ENCODE peak calls at places on chromosomes 11 and 22, in five cellular contexts. P is WTC11, H is B cell, Y is mammary epithelial cell, F is CD14-positive monocyte. G is an unnamed sample.
A peak's percentile ranks its signal among the peaks of the same experiment; 100 is the strongest.

GRCh38 chr22:43053176-43053575 is 36.0 kb downstream of the TTLL1 start:
- DNase-seq in P (peak; percentile 24), H (no peak), Y (no peak), F (no peak), G (no peak)

GRCh38 chr11:22539851-22540376 is 85.7 kb downstream of the FANCF start:
- DNase-seq in P (no peak), H (no peak), Y (peak; percentile 31), F (no peak), G (no peak)

GRCh38 chr11:57340228-57340627 is 2.1 kb downstream of the P2RX3 start:
- DNase-seq in P (peak; percentile 65), H (no peak), Y (no peak), F (no peak), G (no peak)

GRCh38 chr11:12687740-12688139 is 13.5 kb downstream of the TEAD1 start:
- DNase-seq in P (peak; percentile 56), H (no peak), Y (no peak), F (no peak), G (no peak)

GRCh38 chr11:82972103-82972502 is 70.6 kb downstream of the DDIAS start:
- DNase-seq in P (no peak), H (no peak), Y (no peak), F (no peak), G (no peak)

GRCh38 chr11:31005202-31005601 is 364.3 kb downstream of the DCDC1 start:
- DNase-seq in P (no peak), H (no peak), Y (no peak), F (no peak), G (no peak)

GRCh38 chr11:2580444-2581050 is 119.2 kb downstream of the KCNQ1OT1 start:
- DNase-seq in P (peak; percentile 6), H (no peak), Y (no peak), F (peak; percentile 37), G (peak; percentile 77)

GRCh38 chr11:3224730-3225098 is 6.1 kb upstream of the MRGPRG start:
- DNase-seq in P (no peak), H (no peak), Y (no peak), F (no peak), G (no peak)

GRCh38 chr11:93958991-93959390 is 62.2 kb upstream of the HEPHL1 start:
- DNase-seq in P (no peak), H (no peak), Y (no peak), F (no peak), G (no peak)

GRCh38 chr11:65169164-65169641 is 830 bp upstream of the SPDYC start:
- DNase-seq in P (no peak), H (no peak), Y (no peak), F (peak; percentile 33), G (no peak)

GRCh38 chr11:110883266-110883665 is 171.0 kb upstream of the ARHGAP20 start:
- DNase-seq in P (no peak), H (no peak), Y (no peak), F (no peak), G (no peak)

GRCh38 chr11:12706531-12707499 is 32.6 kb downstream of the TEAD1 start:
- DNase-seq in P (no peak), H (no peak), Y (no peak), F (no peak), G (no peak)

GRCh38 chr11:35066783-35067476 is 72.0 kb upstream of the CD44 start:
- DNase-seq in P (no peak), H (peak; percentile 77), Y (no peak), F (no peak), G (no peak)

GRCh38 chr22:20741634-20742581 is 32.0 kb upstream of the SERPIND1 start:
- DNase-seq in P (peak; percentile 52), H (no peak), Y (peak; percentile 21), F (no peak), G (no peak)

GRCh38 chr11:27926981-27927481 is 180.9 kb downstream of the KIF18A start:
- DNase-seq in P (no peak), H (no peak), Y (peak; percentile 74), F (no peak), G (no peak)

GRCh38 chr22:50530280-50530856 is 556 bp upstream of the TYMP start:
- DNase-seq in P (peak; percentile 48), H (peak; percentile 80), Y (no peak), F (peak; percentile 87), G (no peak)

GRCh38 chr11:47847892-47848635 is at the start of gene NUP160:
- DNase-seq in P (peak; percentile 91), H (peak; percentile 87), Y (peak; percentile 69), F (peak; percentile 71), G (peak; percentile 98)
- TF ChIP-seq CTCF in P (no peak), H (no peak), Y (no peak), F (no peak), G (no peak)

GRCh38 chr11:68384530-68385081 is 72.2 kb downstream of the LRP5 start:
- DNase-seq in P (no peak), H (no peak), Y (no peak), F (no peak), G (peak; percentile 57)

GRCh38 chr11:68385128-68385527 is 72.7 kb downstream of the LRP5 start:
- DNase-seq in P (no peak), H (no peak), Y (no peak), F (no peak), G (peak; percentile 41)

GRCh38 chr11:68382358-68382998 is 70.1 kb downstream of the LRP5 start:
- DNase-seq in P (no peak), H (no peak), Y (no peak), F (no peak), G (no peak)

GRCh38 chr11:68381716-68382115 is 69.3 kb downstream of the LRP5 start:
- DNase-seq in P (no peak), H (no peak), Y (no peak), F (no peak), G (no peak)

GRCh38 chr11:68383976-68384501 is 71.6 kb downstream of the LRP5 start:
- DNase-seq in P (peak; percentile 92), H (peak; percentile 61), Y (no peak), F (no peak), G (peak; percentile 51)
- TF ChIP-seq CTCF in P (peak; percentile 97), H (peak; percentile 96), Y (peak; percentile 75), F (peak; percentile 99), G (peak; percentile 89)

GRCh38 chr22:28936200-28936599 is 52.8 kb downstream of the ZNRF3 start:
- DNase-seq in P (no peak), H (no peak), Y (no peak), F (no peak), G (no peak)
- TF ChIP-seq CTCF in P (no peak), H (no peak), Y (no peak), F (no peak), G (no peak)

DNA sequence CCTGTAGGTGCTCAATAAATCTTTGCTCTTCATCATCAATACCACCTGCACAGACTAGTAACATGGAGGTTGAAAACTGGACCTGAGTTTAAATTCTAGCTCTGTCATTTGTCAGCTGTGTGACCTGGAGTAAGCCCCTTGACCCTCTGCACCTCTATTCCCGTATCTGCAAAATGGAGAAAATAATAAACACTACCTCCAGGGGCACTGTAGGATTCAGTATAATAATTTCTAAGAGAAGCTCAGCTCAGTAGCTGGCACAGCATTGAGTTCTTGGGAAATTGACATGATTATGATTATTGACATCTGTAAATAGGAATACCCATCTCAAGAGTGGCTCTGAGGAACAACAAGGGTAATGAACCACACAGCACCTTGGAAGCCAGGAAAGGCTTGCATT is 78.4 kb downstream of the MN1 start:
- DNase-seq in P (no peak), H (no peak), Y (no peak), F (no peak), G (no peak)
- TF ChIP-seq CTCF in P (no peak), H (no peak), Y (peak; percentile 34), F (peak; percentile 21), G (no peak)

GRCh38 chr22:38223289-38223960 is 21.6 kb downstream of the MAFF start:
- DNase-seq in P (no peak), H (no peak), Y (no peak), F (no peak), G (no peak)
- TF ChIP-seq CTCF in P (no peak), H (no peak), Y (peak; percentile 1), F (no peak), G (no peak)